ENCODE peak calls at places on chromosomes 1 and 21, in eight cellular contexts. Z is fibroblast of lung, O is mammary epithelial cell, T is PC-9, A is HCT116, G is GM23248, D is GM23338, S is endothelial cell of umbilical vein. K is an unnamed sample.
A peak's percentile ranks its signal among the peaks of the same experiment; 100 is the strongest.

GRCh38 chr1:25161981-25162380 is 70.3 kb downstream of the SYF2 start:
- DNase-seq in Z (peak; percentile 19), A (no peak), T (no peak), S (no peak), D (no peak), O (no peak), G (peak; percentile 48), K (peak; percentile 20)

GRCh38 chr1:116122955-116123757 is 12.0 kb downstream of the MAB21L3 start:
- DNase-seq in Z (peak; percentile 94), A (no peak), T (peak; percentile 48), O (peak; percentile 69), D (no peak), S (no peak), G (peak; percentile 97), K (peak; percentile 78)

GRCh38 chr1:27643626-27644368 is 8.8 kb upstream of the FGR start:
- DNase-seq in T (peak; percentile 33), G (peak; percentile 82), Z (peak; percentile 61), D (peak; percentile 92), A (peak; percentile 54), S (peak; percentile 54), O (peak; percentile 46), K (peak; percentile 12)

GRCh38 chr1:29789221-29789909 is 553.0 kb downstream of the PTPRU start:
- DNase-seq in O (peak; percentile 62), T (peak; percentile 11), D (no peak), A (no peak), S (no peak), G (no peak), Z (no peak), K (peak; percentile 60)

GRCh38 chr1:174789399-174789798 is 210.3 kb upstream of the CACYBP start:
- DNase-seq in A (no peak), O (peak; percentile 71), T (peak; percentile 3), D (no peak), Z (peak; percentile 39), S (no peak), G (peak; percentile 89), K (peak; percentile 95)

GRCh38 chr1:168081373-168082007 is 55.2 kb downstream of the GPR161 start:
- DNase-seq in O (peak; percentile 77), A (no peak), T (no peak), D (no peak), G (peak; percentile 97), S (peak; percentile 35), Z (peak; percentile 81), K (peak; percentile 52)

GRCh38 chr1:196306421-196306820 is 301.8 kb downstream of the KCNT2 start:
- DNase-seq in D (peak; percentile 72), A (no peak), G (no peak), Z (no peak), S (no peak), O (no peak), T (no peak), K (no peak)

GRCh38 chr1:36880155-36881070 is 153.9 kb downstream of the GRIK3 start:
- DNase-seq in G (no peak), T (no peak), O (no peak), Z (no peak), S (no peak), D (no peak), A (no peak), K (no peak)

GRCh38 chr1:172855841-172856382 is 194.8 kb downstream of the TNFSF18 start:
- DNase-seq in Z (no peak), S (no peak), O (no peak), A (no peak), T (no peak), G (no peak), D (peak; percentile 15), K (no peak)

GRCh38 chr1:58786184-58786926 is 2.5 kb upstream of the JUN start:
- DNase-seq in Z (peak; percentile 80), T (no peak), D (no peak), G (peak; percentile 45), O (no peak), A (no peak), S (peak; percentile 49), K (peak; percentile 51)

GRCh38 chr21:32322103-32322502 is 23.4 kb downstream of the MRAP start:
- DNase-seq in T (no peak), S (no peak), O (no peak), D (no peak), Z (no peak), A (no peak), G (no peak), K (no peak)

GRCh38 chr1:180229483-180230415 is at the start of gene LHX4:
- DNase-seq in S (peak; percentile 26), A (no peak), T (peak; percentile 40), G (peak; percentile 55), Z (no peak), O (peak; percentile 43), D (peak; percentile 84), K (no peak)

GRCh38 chr1:171486048-171486519 is 754 bp downstream of the PRRC2C start:
- DNase-seq in Z (peak; percentile 80), T (peak; percentile 31), O (peak; percentile 79), D (peak; percentile 72), S (peak; percentile 71), G (peak; percentile 74), A (peak; percentile 16), K (peak; percentile 79)

GRCh38 chr1:179217943-179218507 is 11.5 kb downstream of the ABL2 start:
- DNase-seq in O (no peak), G (peak; percentile 69), A (no peak), S (peak; percentile 64), T (no peak), Z (peak; percentile 67), D (no peak), K (peak; percentile 42)

GRCh38 chr1:178310685-178311105 is 186.1 kb downstream of the CLEC20A start:
- DNase-seq in T (peak; percentile 15), S (peak; percentile 70), D (peak; percentile 90), G (peak; percentile 88), O (peak; percentile 74), A (peak; percentile 64), Z (peak; percentile 88), K (peak; percentile 65)

GRCh38 chr1:186212574-186213224 is 162.4 kb downstream of the TPR start:
- DNase-seq in A (peak; percentile 80), Z (peak; percentile 94), G (peak; percentile 90), D (peak; percentile 95), S (peak; percentile 88), T (peak; percentile 55), O (peak; percentile 74), K (peak; percentile 91)

GRCh38 chr21:14064296-14064645 is 146.5 kb downstream of the LIPI start:
- DNase-seq in T (no peak), Z (no peak), O (no peak), A (no peak), S (no peak), D (peak; percentile 52), G (peak; percentile 76), K (no peak)

GRCh38 chr1:52032785-52033131 is 852 bp downstream of the KTI12 start:
- DNase-seq in T (peak; percentile 40), D (peak; percentile 64), O (no peak), Z (peak; percentile 59), A (no peak), S (peak; percentile 57), G (peak; percentile 88), K (peak; percentile 57)

GRCh38 chr1:52032124-52032784 is 1.4 kb downstream of the KTI12 start:
- DNase-seq in S (no peak), D (no peak), A (no peak), Z (no peak), O (peak; percentile 39), T (no peak), G (no peak), K (no peak)

GRCh38 chr1:52033190-52034049 is at the start of gene KTI12:
- DNase-seq in S (peak; percentile 91), A (peak; percentile 73), G (peak; percentile 94), Z (peak; percentile 93), O (peak; percentile 74), T (peak; percentile 77), D (peak; percentile 95), K (peak; percentile 89)

GRCh38 chr1:52037402-52037814 is 3.8 kb upstream of the KTI12 start:
- DNase-seq in G (no peak), Z (peak; percentile 60), O (no peak), T (no peak), D (no peak), A (no peak), S (no peak), K (no peak)

DNA sequence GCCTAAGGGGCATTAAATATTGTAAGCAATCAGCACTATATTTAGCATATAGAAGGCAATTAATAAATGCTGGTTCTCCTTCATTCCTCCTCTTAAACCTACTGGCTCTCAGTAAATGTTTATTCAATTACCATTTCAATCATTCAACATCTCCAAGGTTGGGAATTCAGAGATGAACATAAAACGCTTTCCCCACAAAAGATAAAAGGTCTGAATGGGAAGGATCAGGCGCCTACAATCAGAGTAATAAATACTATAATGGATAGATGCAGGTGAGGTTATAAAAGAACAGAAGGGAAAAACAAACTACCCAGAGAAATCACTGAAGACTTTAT is 407 bp upstream of the KTI12 start:
- DNase-seq in T (no peak), O (no peak), Z (no peak), G (no peak), D (no peak), S (no peak), A (no peak), K (no peak)
- H3K27ac ChIP-seq in T (peak overlapping the region; percentile 64), O (peak overlapping the region; percentile 78), Z (peak overlapping the region; percentile 96), G (peak overlapping the region; percentile 89), D (no peak overlapping the region), S (peak overlapping the region; percentile 70), A (peak overlapping the region; percentile 78), K (peak overlapping the region; percentile 91)

GRCh38 chr1:43545686-43546387 is 15.2 kb downstream of the PTPRF start:
- DNase-seq in S (peak; percentile 58), A (no peak), O (no peak), Z (peak; percentile 61), G (peak; percentile 44), D (peak; percentile 99), T (peak; percentile 37), K (no peak)
- H2AFZ ChIP-seq in S (no peak overlapping the region), A (no peak overlapping the region), O (no peak overlapping the region), Z (no peak overlapping the region), G (no peak overlapping the region), D (no peak overlapping the region), T (no peak overlapping the region), K (no peak overlapping the region)

GRCh38 chr1:26378088-26378878 is 5.7 kb upstream of the ZNF683 start:
- DNase-seq in D (no peak), S (peak; percentile 53), Z (peak; percentile 99), T (peak; percentile 64), O (peak; percentile 87), G (peak; percentile 93), A (no peak), K (peak; percentile 99)

GRCh38 chr1:26373789-26374188 is 1.2 kb upstream of the ZNF683 start:
- DNase-seq in Z (no peak), D (no peak), S (no peak), A (no peak), G (peak; percentile 35), O (no peak), T (no peak), K (peak; percentile 59)

GRCh38 chr1:26375081-26375480 is 2.5 kb upstream of the ZNF683 start:
- DNase-seq in Z (no peak), T (no peak), D (no peak), G (no peak), O (no peak), A (no peak), S (no peak), K (no peak)

GRCh38 chr1:26376050-26376449 is 3.5 kb upstream of the ZNF683 start:
- DNase-seq in T (no peak), D (no peak), S (no peak), A (no peak), Z (no peak), G (no peak), O (no peak), K (no peak)

GRCh38 chr1:26378879-26379251 is 6.3 kb upstream of the ZNF683 start:
- DNase-seq in A (no peak), T (no peak), D (no peak), S (no peak), Z (no peak), G (no peak), O (no peak), K (no peak)
- TF ChIP-seq EZH2 in A (no peak), T (no peak), D (no peak), S (no peak), Z (no peak), G (no peak), O (no peak), K (no peak)

GRCh38 chr1:16174261-16174871 is 18.5 kb upstream of the EPHA2 start:
- DNase-seq in D (no peak), S (no peak), Z (no peak), O (no peak), T (peak; percentile 58), G (no peak), A (no peak), K (no peak)
- H3K27ac ChIP-seq in D (no peak overlapping the region), S (peak overlapping the region; percentile 79), Z (no peak overlapping the region), O (peak overlapping the region; percentile 65), T (peak overlapping the region; percentile 98), G (no peak overlapping the region), A (peak overlapping the region; percentile 95), K (no peak overlapping the region)